ENCODE peak calls at places on chromosomes 7 and 10, in five cellular contexts. One of them, this sample, is unnamed.

GRCh38 chr10:103870503-103870902 is 15.1 kb upstream of the SH3PXD2A start:
- DNase-seq in psoas muscle: peak; percentile 30
- DNase-seq in progenitor cell of endocrine pancreas: no peak
- DNase-seq in GM04503: no peak
- DNase-seq in AG09319: no peak
- DNase-seq in this sample: no peak

GRCh38 chr10:75195035-75195763 is 15.4 kb upstream of the VDAC2 start:
- DNase-seq in psoas muscle: no peak
- DNase-seq in progenitor cell of endocrine pancreas: no peak
- DNase-seq in GM04503: peak; percentile 72
- DNase-seq in AG09319: peak; percentile 62
- DNase-seq in this sample: no peak

GRCh38 chr10:80684217-80684616 is 146.5 kb downstream of the SH2D4B start:
- DNase-seq in psoas muscle: no peak
- DNase-seq in progenitor cell of endocrine pancreas: no peak
- DNase-seq in GM04503: no peak
- DNase-seq in AG09319: no peak
- DNase-seq in this sample: no peak

GRCh38 chr7:84536256-84536870 is 341.8 kb upstream of the SEMA3A start:
- DNase-seq in psoas muscle: no peak
- DNase-seq in progenitor cell of endocrine pancreas: no peak
- DNase-seq in GM04503: peak; percentile 60
- DNase-seq in AG09319: no peak
- DNase-seq in this sample: no peak

GRCh38 chr7:247636-248035 is 42.3 kb upstream of the FOXL3 start:
- DNase-seq in psoas muscle: no peak
- DNase-seq in progenitor cell of endocrine pancreas: no peak
- DNase-seq in GM04503: no peak
- DNase-seq in AG09319: no peak
- DNase-seq in this sample: no peak

GRCh38 chr10:30438016-30438850 is 4.2 kb downstream of the MAP3K8 start:
- DNase-seq in psoas muscle: no peak
- DNase-seq in progenitor cell of endocrine pancreas: no peak
- DNase-seq in GM04503: peak; percentile 11
- DNase-seq in AG09319: no peak
- DNase-seq in this sample: no peak

GRCh38 chr7:70602135-70602534 is 529.8 kb upstream of the GALNT17 start:
- DNase-seq in psoas muscle: no peak
- DNase-seq in progenitor cell of endocrine pancreas: no peak
- DNase-seq in GM04503: no peak
- DNase-seq in AG09319: no peak
- DNase-seq in this sample: no peak

GRCh38 chr10:1715821-1716220 is 21.5 kb downstream of the ADARB2 start:
- DNase-seq in psoas muscle: no peak
- DNase-seq in progenitor cell of endocrine pancreas: peak; percentile 25
- DNase-seq in GM04503: no peak
- DNase-seq in AG09319: no peak
- DNase-seq in this sample: no peak

GRCh38 chr7:142357953-142358520 is 100.2 kb upstream of the PRSS58 start:
- DNase-seq in psoas muscle: no peak
- DNase-seq in progenitor cell of endocrine pancreas: no peak
- DNase-seq in GM04503: no peak
- DNase-seq in AG09319: peak; percentile 62
- DNase-seq in this sample: no peak

GRCh38 chr10:42755591-42756093 is 27.0 kb upstream of the BMS1 start:
- DNase-seq in psoas muscle: peak; percentile 65
- DNase-seq in progenitor cell of endocrine pancreas: no peak
- DNase-seq in GM04503: no peak
- DNase-seq in AG09319: no peak
- DNase-seq in this sample: no peak

GRCh38 chr10:34854147-34854601 is 39.1 kb upstream of the PARD3 start:
- DNase-seq in psoas muscle: no peak
- DNase-seq in progenitor cell of endocrine pancreas: no peak
- DNase-seq in GM04503: peak; percentile 36
- DNase-seq in AG09319: peak; percentile 22
- DNase-seq in this sample: no peak

GRCh38 chr7:96729795-96730194 is 20.1 kb upstream of the SEM1 start:
- DNase-seq in psoas muscle: no peak
- DNase-seq in progenitor cell of endocrine pancreas: no peak
- DNase-seq in GM04503: no peak
- DNase-seq in AG09319: no peak
- DNase-seq in this sample: no peak

GRCh38 chr7:144747961-144748360 is 87.9 kb downstream of the TPK1 start:
- DNase-seq in psoas muscle: no peak
- DNase-seq in progenitor cell of endocrine pancreas: no peak
- DNase-seq in GM04503: no peak
- DNase-seq in AG09319: no peak
- DNase-seq in this sample: no peak

GRCh38 chr10:102421645-102422585 is 1.3 kb downstream of the FBXL15 start:
- DNase-seq in psoas muscle: no peak
- DNase-seq in progenitor cell of endocrine pancreas: no peak
- DNase-seq in GM04503: no peak
- DNase-seq in AG09319: no peak
- DNase-seq in this sample: peak; percentile 90

GRCh38 chr10:119826777-119827176 is 45.9 kb downstream of the MCMBP start:
- DNase-seq in psoas muscle: no peak
- DNase-seq in progenitor cell of endocrine pancreas: no peak
- DNase-seq in GM04503: no peak
- DNase-seq in AG09319: no peak
- DNase-seq in this sample: no peak

GRCh38 chr7:129959480-129960332 is 6.9 kb upstream of the UBE2H start:
- DNase-seq in psoas muscle: no peak
- DNase-seq in progenitor cell of endocrine pancreas: no peak
- DNase-seq in GM04503: no peak
- DNase-seq in AG09319: no peak
- DNase-seq in this sample: no peak

GRCh38 chr7:77940647-77941046 is 142.1 kb downstream of the PHTF2 start:
- DNase-seq in psoas muscle: no peak
- DNase-seq in progenitor cell of endocrine pancreas: no peak
- DNase-seq in GM04503: no peak
- DNase-seq in AG09319: peak; percentile 10
- DNase-seq in this sample: no peak

GRCh38 chr10:8927705-8928104 is 873.2 kb downstream of the GATA3 start:
- DNase-seq in psoas muscle: no peak
- DNase-seq in progenitor cell of endocrine pancreas: no peak
- DNase-seq in GM04503: no peak
- DNase-seq in AG09319: no peak
- DNase-seq in this sample: no peak

GRCh38 chr10:93149761-93150160 is 76.1 kb downstream of the CYP26A1 start:
- DNase-seq in psoas muscle: no peak
- DNase-seq in progenitor cell of endocrine pancreas: no peak
- DNase-seq in GM04503: no peak
- DNase-seq in AG09319: no peak
- DNase-seq in this sample: no peak

GRCh38 chr10:6607778-6608177 is 27.7 kb upstream of the PRKCQ start:
- DNase-seq in psoas muscle: no peak
- DNase-seq in progenitor cell of endocrine pancreas: no peak
- DNase-seq in GM04503: no peak
- DNase-seq in AG09319: no peak
- DNase-seq in this sample: no peak

GRCh38 chr7:81645435-81645834 is 124.4 kb downstream of the HGF start:
- DNase-seq in psoas muscle: no peak
- DNase-seq in progenitor cell of endocrine pancreas: no peak
- DNase-seq in GM04503: peak; percentile 29
- DNase-seq in AG09319: no peak
- DNase-seq in this sample: no peak

GRCh38 chr10:16944081-16944922 is 127.1 kb upstream of the RSU1 start:
- DNase-seq in psoas muscle: no peak
- DNase-seq in progenitor cell of endocrine pancreas: no peak
- DNase-seq in GM04503: peak; percentile 83
- DNase-seq in AG09319: peak; percentile 80
- DNase-seq in this sample: no peak

GRCh38 chr10:35731828-35732227 is 89.7 kb upstream of the FZD8 start:
- DNase-seq in psoas muscle: no peak
- DNase-seq in progenitor cell of endocrine pancreas: no peak
- DNase-seq in GM04503: no peak
- DNase-seq in AG09319: no peak
- DNase-seq in this sample: no peak

GRCh38 chr7:28623105-28623730 is 210.9 kb downstream of the CREB5 start:
- DNase-seq in psoas muscle: no peak
- DNase-seq in progenitor cell of endocrine pancreas: no peak
- DNase-seq in GM04503: no peak
- DNase-seq in AG09319: no peak
- DNase-seq in this sample: no peak

GRCh38 chr10:61359452-61359851 is 93.7 kb downstream of the TMEM26 start:
- DNase-seq in psoas muscle: no peak
- DNase-seq in progenitor cell of endocrine pancreas: no peak
- DNase-seq in GM04503: no peak
- DNase-seq in AG09319: no peak
- DNase-seq in this sample: no peak

GRCh38 chr7:54986716-54987115 is 32.1 kb upstream of the EGFR start:
- DNase-seq in psoas muscle: no peak
- DNase-seq in progenitor cell of endocrine pancreas: no peak
- DNase-seq in GM04503: no peak
- DNase-seq in AG09319: no peak
- DNase-seq in this sample: no peak

GRCh38 chr10:95963992-95964391 is 56.2 kb downstream of the CC2D2B start:
- DNase-seq in psoas muscle: no peak
- DNase-seq in progenitor cell of endocrine pancreas: no peak
- DNase-seq in GM04503: no peak
- DNase-seq in AG09319: no peak
- DNase-seq in this sample: no peak

GRCh38 chr7:134856692-134857091 is 77.3 kb downstream of the CALD1 start:
- DNase-seq in psoas muscle: no peak
- DNase-seq in progenitor cell of endocrine pancreas: no peak
- DNase-seq in GM04503: no peak
- DNase-seq in AG09319: no peak
- DNase-seq in this sample: no peak

GRCh38 chr10:5142199-5142598 is 42.8 kb downstream of the AKR1C8 start:
- DNase-seq in psoas muscle: no peak
- DNase-seq in progenitor cell of endocrine pancreas: no peak
- DNase-seq in GM04503: no peak
- DNase-seq in AG09319: no peak
- DNase-seq in this sample: no peak

GRCh38 chr10:122551450-122551849 is 9.1 kb upstream of the DMBT1 start:
- DNase-seq in psoas muscle: no peak
- DNase-seq in progenitor cell of endocrine pancreas: no peak
- DNase-seq in GM04503: no peak
- DNase-seq in AG09319: no peak
- DNase-seq in this sample: peak; percentile 20

GRCh38 chr10:70749756-70750155 is 35.4 kb downstream of the TBATA start:
- DNase-seq in psoas muscle: no peak
- DNase-seq in progenitor cell of endocrine pancreas: no peak
- DNase-seq in GM04503: no peak
- DNase-seq in AG09319: no peak
- DNase-seq in this sample: no peak

This sample was measured in upper lobe of left lung.